ENCODE peak calls at places on chromosomes 5 and 9, in seven cellular contexts. M is stimulated activated CD4-positive, alpha-beta T cell treated with anti-CD3 and anti-CD28 coated beads, Interleukin-1b, Interleukin-23, amount 100 ng/mL, for 24 hours; F is T-cell; U is activated T-helper 1 cell treated with Interleukin-2 at 50 U/mL for 16 hours; X is adipocyte; R is substantia nigra; I is foreskin fibroblast. Q is an unnamed sample.
A peak's percentile ranks its signal among the peaks of the same experiment; 100 is the strongest.

GRCh38 chr5:131264453-131265200 is 774 bp downstream of the CDC42SE2 start:
- DNase-seq in M (no peak), F (peak; percentile 49), U (peak; percentile 30), X (peak; percentile 63), R (peak; percentile 24), I (no peak), Q (peak; percentile 52)

GRCh38 chr9:112433715-112434392 is 52.8 kb upstream of the KIAA1958 start:
- DNase-seq in M (no peak), F (no peak), U (no peak), X (no peak), R (no peak), I (no peak), Q (no peak)

GRCh38 chr5:57172466-57172961 is 1.3 kb upstream of the GPBP1 start:
- DNase-seq in M (no peak), F (no peak), U (no peak), X (peak; percentile 57), R (peak; percentile 12), I (no peak), Q (no peak)

GRCh38 chr9:130208600-130209347 is 36.6 kb downstream of the NCS1 start:
- DNase-seq in M (no peak), F (no peak), U (no peak), X (no peak), R (no peak), I (no peak), Q (no peak)

GRCh38 chr9:11142965-11143738 is 530.4 kb upstream of the PTPRD start:
- DNase-seq in M (no peak), F (no peak), U (no peak), X (no peak), R (no peak), I (no peak), Q (no peak)

GRCh38 chr5:88825782-88826110 is 57.2 kb downstream of the MEF2C start:
- DNase-seq in M (no peak), F (no peak), U (no peak), X (peak; percentile 16), R (no peak), I (no peak), Q (peak; percentile 26)

GRCh38 chr5:160548949-160549665 is 127.5 kb downstream of the PTTG1 start:
- DNase-seq in M (no peak), F (no peak), U (no peak), X (no peak), R (no peak), I (no peak), Q (no peak)

GRCh38 chr5:137836997-137837396 is 30.7 kb upstream of the MYOT start:
- DNase-seq in M (no peak), F (no peak), U (no peak), X (no peak), R (no peak), I (no peak), Q (no peak)